ENCODE peak calls at places on chromosomes 6 and 20, in four cellular contexts. One of them, this sample, is unnamed.

GRCh38 chr6:83838727-83839126 is 14.4 kb upstream of the RIPPLY2 start:
- DNase-seq in CD8-positive, alpha-beta T cell: no peak
- DNase-seq in neuronal stem cell: no peak
- DNase-seq in IMR-90: peak
- DNase-seq in this sample: no peak

GRCh38 chr6:90194371-90194841 is 102.2 kb downstream of the BACH2 start:
- DNase-seq in CD8-positive, alpha-beta T cell: peak
- DNase-seq in neuronal stem cell: no peak
- DNase-seq in IMR-90: peak
- DNase-seq in this sample: no peak

GRCh38 chr6:45665859-45666258 is 288.1 kb upstream of the SUPT3H start:
- DNase-seq in CD8-positive, alpha-beta T cell: no peak
- DNase-seq in neuronal stem cell: no peak
- DNase-seq in IMR-90: no peak
- DNase-seq in this sample: no peak

GRCh38 chr6:142635130-142635529 is 309.8 kb downstream of the HIVEP2 start:
- DNase-seq in CD8-positive, alpha-beta T cell: no peak
- DNase-seq in neuronal stem cell: no peak
- DNase-seq in IMR-90: peak
- DNase-seq in this sample: no peak

GRCh38 chr6:151393410-151393809 is 2.1 kb upstream of the ZBTB2 start:
- DNase-seq in CD8-positive, alpha-beta T cell: no peak
- DNase-seq in neuronal stem cell: no peak
- DNase-seq in IMR-90: no peak
- DNase-seq in this sample: no peak

GRCh38 chr6:70668499-70668812 is 773 bp downstream of the SMAP1 start:
- DNase-seq in CD8-positive, alpha-beta T cell: no peak
- DNase-seq in neuronal stem cell: no peak
- DNase-seq in IMR-90: no peak
- DNase-seq in this sample: peak

GRCh38 chr20:7038029-7038428 is 270.5 kb downstream of the BMP2 start:
- DNase-seq in CD8-positive, alpha-beta T cell: no peak
- DNase-seq in neuronal stem cell: no peak
- DNase-seq in IMR-90: no peak
- DNase-seq in this sample: no peak

GRCh38 chr6:88970301-88970700 is 6.9 kb upstream of the RNGTT start:
- DNase-seq in CD8-positive, alpha-beta T cell: no peak
- DNase-seq in neuronal stem cell: no peak
- DNase-seq in IMR-90: no peak
- DNase-seq in this sample: no peak

GRCh38 chr6:41428995-41429417 is 93.6 kb downstream of the NCR2 start:
- DNase-seq in CD8-positive, alpha-beta T cell: no peak
- DNase-seq in neuronal stem cell: no peak
- DNase-seq in IMR-90: peak
- DNase-seq in this sample: no peak

GRCh38 chr20:33584976-33585375 is 77.2 kb upstream of the C20orf144 start:
- DNase-seq in CD8-positive, alpha-beta T cell: no peak
- DNase-seq in neuronal stem cell: no peak
- DNase-seq in IMR-90: no peak
- DNase-seq in this sample: no peak

GRCh38 chr6:31965700-31966099 is 6.2 kb downstream of the DXO start:
- DNase-seq in CD8-positive, alpha-beta T cell: no peak
- DNase-seq in neuronal stem cell: no peak
- DNase-seq in IMR-90: no peak
- DNase-seq in this sample: no peak

GRCh38 chr20:44619294-44619693 is 32.2 kb downstream of the ADA start:
- DNase-seq in CD8-positive, alpha-beta T cell: no peak
- DNase-seq in neuronal stem cell: no peak
- DNase-seq in IMR-90: no peak
- DNase-seq in this sample: no peak

GRCh38 chr6:140490086-140490485 is 1115.6 kb upstream of the CITED2 start:
- DNase-seq in CD8-positive, alpha-beta T cell: no peak
- DNase-seq in neuronal stem cell: no peak
- DNase-seq in IMR-90: peak
- DNase-seq in this sample: no peak

GRCh38 chr6:140487586-140487985 is 1113.1 kb upstream of the CITED2 start:
- DNase-seq in CD8-positive, alpha-beta T cell: no peak
- DNase-seq in neuronal stem cell: no peak
- DNase-seq in IMR-90: no peak
- DNase-seq in this sample: no peak

GRCh38 chr6:140485740-140486467 is 1111.5 kb upstream of the CITED2 start:
- DNase-seq in CD8-positive, alpha-beta T cell: no peak
- DNase-seq in neuronal stem cell: no peak
- DNase-seq in IMR-90: peak
- DNase-seq in this sample: no peak

GRCh38 chr6:140480852-140481251 is 1106.4 kb upstream of the CITED2 start:
- DNase-seq in CD8-positive, alpha-beta T cell: no peak
- DNase-seq in neuronal stem cell: no peak
- DNase-seq in IMR-90: peak
- DNase-seq in this sample: no peak

GRCh38 chr6:140486468-140487361 is 1112.3 kb upstream of the CITED2 start:
- DNase-seq in CD8-positive, alpha-beta T cell: no peak
- DNase-seq in neuronal stem cell: no peak
- DNase-seq in IMR-90: peak
- DNase-seq in this sample: no peak
- H3K27ac ChIP-seq in CD8-positive, alpha-beta T cell: no peak
- H3K27ac ChIP-seq in neuronal stem cell: no peak
- H3K27ac ChIP-seq in IMR-90: peak
- H3K27ac ChIP-seq in this sample: no peak

GRCh38 chr20:1805816-1806215 is 89.4 kb upstream of the SIRPA start:
- DNase-seq in CD8-positive, alpha-beta T cell: no peak
- DNase-seq in neuronal stem cell: no peak
- DNase-seq in IMR-90: no peak
- DNase-seq in this sample: no peak
- H3K27ac ChIP-seq in CD8-positive, alpha-beta T cell: no peak
- H3K27ac ChIP-seq in neuronal stem cell: no peak
- H3K27ac ChIP-seq in IMR-90: no peak
- H3K27ac ChIP-seq in this sample: peak

DNA sequence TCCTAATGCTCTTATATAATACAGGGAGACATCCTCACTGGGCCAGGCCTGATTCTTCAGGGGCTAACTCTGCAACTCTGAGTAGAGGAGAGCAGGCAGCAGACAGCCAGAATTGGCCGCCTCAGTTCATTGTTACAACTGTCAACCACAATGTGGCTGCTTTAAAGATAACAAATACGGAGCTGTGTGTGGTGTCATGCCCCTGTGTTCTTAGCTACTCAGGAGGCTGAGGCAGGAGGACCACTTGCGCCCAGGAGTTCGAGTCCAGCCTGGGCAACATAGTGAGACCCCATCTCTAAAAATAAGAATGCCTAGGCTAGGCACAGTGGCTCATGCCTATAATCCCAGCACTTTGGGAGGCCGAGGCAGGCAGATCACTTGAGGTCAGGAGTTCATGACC is 34.3 kb downstream of the CEP250 start:
- DNase-seq in CD8-positive, alpha-beta T cell: no peak
- DNase-seq in neuronal stem cell: no peak
- DNase-seq in IMR-90: no peak
- DNase-seq in this sample: no peak
- H3K27ac ChIP-seq in CD8-positive, alpha-beta T cell: no peak
- H3K27ac ChIP-seq in neuronal stem cell: no peak
- H3K27ac ChIP-seq in IMR-90: no peak
- H3K27ac ChIP-seq in this sample: no peak

GRCh38 chr6:10400330-10400729 is 14.5 kb downstream of the TFAP2A start:
- DNase-seq in CD8-positive, alpha-beta T cell: no peak
- DNase-seq in neuronal stem cell: no peak
- DNase-seq in IMR-90: no peak
- DNase-seq in this sample: no peak

GRCh38 chr6:10401004-10401536 is 13.8 kb downstream of the TFAP2A start:
- DNase-seq in CD8-positive, alpha-beta T cell: no peak
- DNase-seq in neuronal stem cell: no peak
- DNase-seq in IMR-90: no peak
- DNase-seq in this sample: no peak

GRCh38 chr6:10398439-10399218 is 16.2 kb downstream of the TFAP2A start:
- DNase-seq in CD8-positive, alpha-beta T cell: no peak
- DNase-seq in neuronal stem cell: no peak
- DNase-seq in IMR-90: no peak
- DNase-seq in this sample: no peak

GRCh38 chr6:10397756-10398438 is 17.0 kb downstream of the TFAP2A start:
- DNase-seq in CD8-positive, alpha-beta T cell: no peak
- DNase-seq in neuronal stem cell: no peak
- DNase-seq in IMR-90: no peak
- DNase-seq in this sample: no peak

DNA sequence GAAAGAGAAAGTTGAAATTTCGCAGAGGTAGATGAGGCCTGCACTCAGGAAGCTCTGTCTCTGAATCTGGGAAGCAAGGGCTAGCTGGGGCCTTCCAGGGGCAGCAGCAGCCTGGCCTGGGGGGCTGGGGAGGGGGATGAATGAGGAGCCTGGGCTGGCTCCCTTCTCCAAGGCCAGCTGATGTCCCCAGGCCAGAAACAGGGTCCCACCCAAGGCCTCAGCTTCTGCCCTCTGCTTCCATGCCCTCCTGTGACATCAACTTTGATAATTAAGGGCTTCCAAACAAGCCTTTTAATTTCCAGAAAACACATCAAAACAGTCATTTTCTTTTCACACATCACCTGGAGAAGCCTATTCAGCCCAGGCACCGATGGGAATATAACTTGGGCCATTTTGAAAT is 15.4 kb downstream of the TFAP2A start:
- DNase-seq in CD8-positive, alpha-beta T cell: no peak
- DNase-seq in neuronal stem cell: no peak
- DNase-seq in IMR-90: no peak
- DNase-seq in this sample: no peak
- H3K27ac ChIP-seq in CD8-positive, alpha-beta T cell: no peak
- H3K27ac ChIP-seq in neuronal stem cell: no peak
- H3K27ac ChIP-seq in IMR-90: no peak
- H3K27ac ChIP-seq in this sample: no peak

GRCh38 chr20:62470459-62470858 is 5.3 kb downstream of the GATA5 start:
- DNase-seq in CD8-positive, alpha-beta T cell: no peak
- DNase-seq in neuronal stem cell: no peak
- DNase-seq in IMR-90: no peak
- DNase-seq in this sample: no peak
- H3K27ac ChIP-seq in CD8-positive, alpha-beta T cell: no peak
- H3K27ac ChIP-seq in neuronal stem cell: no peak
- H3K27ac ChIP-seq in IMR-90: no peak
- H3K27ac ChIP-seq in this sample: no peak

GRCh38 chr6:125477849-125478248 is 176.1 kb upstream of the HDDC2 start:
- DNase-seq in CD8-positive, alpha-beta T cell: no peak
- DNase-seq in neuronal stem cell: no peak
- DNase-seq in IMR-90: no peak
- DNase-seq in this sample: no peak

GRCh38 chr6:125477141-125477540 is 175.4 kb upstream of the HDDC2 start:
- DNase-seq in CD8-positive, alpha-beta T cell: no peak
- DNase-seq in neuronal stem cell: no peak
- DNase-seq in IMR-90: no peak
- DNase-seq in this sample: no peak

GRCh38 chr6:125481056-125481455 is 179.3 kb upstream of the HDDC2 start:
- DNase-seq in CD8-positive, alpha-beta T cell: no peak
- DNase-seq in neuronal stem cell: no peak
- DNase-seq in IMR-90: no peak
- DNase-seq in this sample: no peak

GRCh38 chr6:125480146-125480545 is 178.4 kb upstream of the HDDC2 start:
- DNase-seq in CD8-positive, alpha-beta T cell: no peak
- DNase-seq in neuronal stem cell: no peak
- DNase-seq in IMR-90: no peak
- DNase-seq in this sample: no peak

GRCh38 chr6:125480571-125480970 is 178.8 kb upstream of the HDDC2 start:
- DNase-seq in CD8-positive, alpha-beta T cell: no peak
- DNase-seq in neuronal stem cell: no peak
- DNase-seq in IMR-90: no peak
- DNase-seq in this sample: no peak
- H3K27ac ChIP-seq in CD8-positive, alpha-beta T cell: no peak
- H3K27ac ChIP-seq in neuronal stem cell: no peak
- H3K27ac ChIP-seq in IMR-90: no peak
- H3K27ac ChIP-seq in this sample: no peak

DNA sequence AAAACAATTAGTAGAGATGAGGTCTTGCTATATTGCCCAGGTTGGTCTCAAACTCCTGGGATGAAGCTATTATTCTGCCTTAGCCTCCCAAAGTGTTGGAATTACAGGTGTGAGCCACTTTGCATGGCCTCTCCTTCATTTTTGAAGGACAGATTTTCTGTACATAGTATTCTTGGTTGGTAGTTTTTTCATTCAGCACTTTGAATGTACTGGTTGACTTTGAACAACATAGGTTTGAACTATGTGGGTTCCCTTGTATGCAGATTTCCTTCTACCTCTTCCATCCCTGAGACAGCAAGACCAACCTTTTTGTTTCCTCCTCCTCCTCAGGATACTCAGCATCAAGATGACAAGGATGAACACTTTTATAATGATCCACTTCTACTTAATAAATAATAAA is 436.4 kb downstream of the QKI start:
- DNase-seq in CD8-positive, alpha-beta T cell: no peak
- DNase-seq in neuronal stem cell: no peak
- DNase-seq in IMR-90: no peak
- DNase-seq in this sample: no peak
- H3K27ac ChIP-seq in CD8-positive, alpha-beta T cell: no peak
- H3K27ac ChIP-seq in neuronal stem cell: no peak
- H3K27ac ChIP-seq in IMR-90: no peak
- H3K27ac ChIP-seq in this sample: no peak

GRCh38 chr20:5991623-5992441 is 41.4 kb downstream of the MCM8 start:
- DNase-seq in CD8-positive, alpha-beta T cell: no peak
- DNase-seq in neuronal stem cell: no peak
- DNase-seq in IMR-90: peak
- DNase-seq in this sample: no peak
- H3K27ac ChIP-seq in CD8-positive, alpha-beta T cell: no peak
- H3K27ac ChIP-seq in neuronal stem cell: no peak
- H3K27ac ChIP-seq in IMR-90: no peak
- H3K27ac ChIP-seq in this sample: no peak

GRCh38 chr20:50249447-50250388 is 59.1 kb downstream of the CEBPB start:
- DNase-seq in CD8-positive, alpha-beta T cell: no peak
- DNase-seq in neuronal stem cell: no peak
- DNase-seq in IMR-90: no peak
- DNase-seq in this sample: no peak
- H3K27ac ChIP-seq in CD8-positive, alpha-beta T cell: no peak
- H3K27ac ChIP-seq in neuronal stem cell: no peak
- H3K27ac ChIP-seq in IMR-90: no peak
- H3K27ac ChIP-seq in this sample: no peak

This sample was measured in caudate nucleus.